ENCODE peak calls at places on chromosomes 2 and 18, in four cellular contexts. B is small intestine, P is mesothelial cell of epicardium, T is H9. E is an unnamed sample.

GRCh38 chr2:199596549-199596948 is 138.8 kb upstream of the SATB2 start:
- DNase-seq in B (peak), P (no peak), T (no peak), E (peak)

GRCh38 chr2:108383146-108383830 is 5.5 kb downstream of the SULT1C4 start:
- DNase-seq in B (no peak), P (no peak), T (no peak), E (no peak)

GRCh38 chr18:50044402-50044801 is 150.5 kb downstream of the MYO5B start:
- DNase-seq in B (no peak), P (no peak), T (peak), E (peak)

GRCh38 chr2:128789776-128790455 is 471.2 kb upstream of the HS6ST1 start:
- DNase-seq in B (no peak), P (no peak), T (peak), E (no peak)

GRCh38 chr2:109428281-109428680 is 185.5 kb downstream of the SEPTIN10 start:
- DNase-seq in B (no peak), P (no peak), T (no peak), E (no peak)

GRCh38 chr2:237232166-237232565 is 146.5 kb downstream of the COPS8 start:
- DNase-seq in B (no peak), P (no peak), T (no peak), E (no peak)

GRCh38 chr2:26712486-26713465 is 20.3 kb downstream of the KCNK3 start:
- DNase-seq in B (peak), P (no peak), T (no peak), E (no peak)

GRCh38 chr2:177598321-177598922 is 205.8 kb downstream of the AGPS start:
- DNase-seq in B (no peak), P (no peak), T (no peak), E (no peak)

GRCh38 chr2:145644820-145645302 is 1124.9 kb upstream of the ZEB2 start:
- DNase-seq in B (no peak), P (no peak), T (no peak), E (no peak)

GRCh38 chr2:86786001-86786536 is 4.6 kb downstream of the CD8A start:
- DNase-seq in B (peak), P (no peak), T (no peak), E (no peak)

GRCh38 chr2:60764736-60765534 is 8.9 kb downstream of the PAPOLG start:
- DNase-seq in B (peak), P (no peak), T (no peak), E (no peak)

GRCh38 chr18:79486356-79487197 is 90.8 kb downstream of the NFATC1 start:
- DNase-seq in B (no peak), P (no peak), T (no peak), E (no peak)

GRCh38 chr18:79953921-79954651 is 2.6 kb upstream of the SLC66A2 start:
- DNase-seq in B (peak), P (no peak), T (no peak), E (no peak)

GRCh38 chr18:45435810-45436209 is 179.5 kb upstream of the SLC14A2 start:
- DNase-seq in B (no peak), P (no peak), T (no peak), E (no peak)

GRCh38 chr2:171858397-171858958 is 35.6 kb downstream of the SLC25A12 start:
- DNase-seq in B (no peak), P (no peak), T (no peak), E (no peak)

GRCh38 chr18:63518178-63519012 is 23.8 kb upstream of the SERPINB12 start:
- DNase-seq in B (peak), P (peak), T (peak), E (peak)

GRCh38 chr2:221096651-221097567 is 475.2 kb downstream of the EPHA4 start:
- DNase-seq in B (no peak), P (no peak), T (no peak), E (no peak)

GRCh38 chr2:69434753-69435152 is 2.5 kb downstream of the NFU1 start:
- DNase-seq in B (no peak), P (no peak), T (no peak), E (no peak)

GRCh38 chr2:152701198-152701597 is 16.1 kb downstream of the PRPF40A start:
- DNase-seq in B (no peak), P (no peak), T (no peak), E (no peak)

GRCh38 chr2:148903946-148904345 is 28.9 kb downstream of the KIF5C start:
- DNase-seq in B (no peak), P (no peak), T (no peak), E (no peak)

GRCh38 chr18:79498662-79499061 is 102.9 kb downstream of the NFATC1 start:
- DNase-seq in B (no peak), P (no peak), T (no peak), E (no peak)

GRCh38 chr2:179022685-179023084 is 27.3 kb downstream of the CCDC141 start:
- DNase-seq in B (no peak), P (no peak), T (no peak), E (no peak)

GRCh38 chr2:239247401-239248245 is 153.2 kb downstream of the HDAC4 start:
- DNase-seq in B (peak), P (no peak), T (no peak), E (no peak)

GRCh38 chr2:95670167-95670566 is 78.4 kb downstream of the TRIM43 start:
- DNase-seq in B (no peak), P (no peak), T (no peak), E (no peak)

GRCh38 chr2:219542931-219543595 is 546 bp downstream of the CHPF start:
- DNase-seq in B (peak), P (peak), T (no peak), E (no peak)

GRCh38 chr2:119591523-119591922 is 47.3 kb downstream of the CFAP221 start:
- DNase-seq in B (no peak), P (no peak), T (no peak), E (no peak)

GRCh38 chr18:22841840-22842239 is 91.3 kb upstream of the RBBP8 start:
- DNase-seq in B (no peak), P (no peak), T (no peak), E (no peak)

GRCh38 chr2:64036343-64036742 is 17.1 kb upstream of the VPS54 start:
- DNase-seq in B (peak), P (no peak), T (no peak), E (no peak)

GRCh38 chr18:45828917-45829811 is 3.7 kb downstream of the SIGLEC15 start:
- DNase-seq in B (peak), P (no peak), T (peak), E (no peak)

GRCh38 chr18:32877371-32877770 is 104.5 kb upstream of the KLHL14 start:
- DNase-seq in B (no peak), P (no peak), T (no peak), E (no peak)

GRCh38 chr2:124267821-124268220 is 242.7 kb downstream of the CNTNAP5 start:
- DNase-seq in B (no peak), P (no peak), T (no peak), E (no peak)

GRCh38 chr2:168501456-168502065 is 45.5 kb downstream of the CERS6 start:
- DNase-seq in B (no peak), P (no peak), T (no peak), E (no peak)

GRCh38 chr2:201046881-201047280 is 24.6 kb downstream of the HYCC2 start:
- DNase-seq in B (no peak), P (no peak), T (no peak), E (no peak)

GRCh38 chr2:120526997-120527945 is 181.3 kb downstream of the INHBB start:
- DNase-seq in B (no peak), P (no peak), T (no peak), E (no peak)

E was measured in WTC11.